ENCODE peak calls at places on chromosomes 4 and X, in five cellular contexts. X is GM12878, V is AG04449, H is bronchial epithelial cell, R is activated B cell treated with CpG ODN at 0.5 μM for 24 hours. N is an unnamed sample.

GRCh38 chr4:91243132-91243531 is 1060.6 kb upstream of the GRID2 start:
- DNase-seq in X (no peak), V (no peak), H (peak), R (no peak), N (no peak)

GRCh38 chrX:41377624-41378023 is 43.7 kb downstream of the DDX3X start:
- DNase-seq in X (no peak), V (no peak), H (no peak), R (no peak), N (no peak)

GRCh38 chrX:386239-386767 is 404 bp downstream of the PPP2R3B start:
- DNase-seq in X (no peak), V (no peak), H (no peak), R (no peak), N (no peak)

GRCh38 chrX:28347526-28347925 is 239.7 kb upstream of the IL1RAPL1 start:
- DNase-seq in X (no peak), V (no peak), H (no peak), R (no peak), N (no peak)

GRCh38 chr4:54726907-54727306 is 69.2 kb downstream of the KIT start:
- DNase-seq in X (no peak), V (no peak), H (no peak), R (no peak), N (no peak)

GRCh38 chrX:10085223-10085622 is 71.6 kb upstream of the CLCN4 start:
- DNase-seq in X (peak), V (no peak), H (peak), R (no peak), N (no peak)

GRCh38 chr4:182212211-182212761 is 30.9 kb upstream of the TENM3 start:
- DNase-seq in X (no peak), V (no peak), H (no peak), R (no peak), N (no peak)

GRCh38 chr4:66482186-66482585 is 811.9 kb upstream of the EPHA5 start:
- DNase-seq in X (no peak), V (no peak), H (peak), R (no peak), N (no peak)

GRCh38 chr4:69321153-69321729 is 41.0 kb downstream of the UGT2B28 start:
- DNase-seq in X (no peak), V (no peak), H (peak), R (no peak), N (no peak)

GRCh38 chr4:89158884-89159503 is 47.7 kb downstream of the TIGD2 start:
- DNase-seq in X (no peak), V (no peak), H (peak), R (no peak), N (no peak)

GRCh38 chr4:3791910-3792542 is 25.8 kb downstream of the ADRA2C start:
- DNase-seq in X (no peak), V (no peak), H (peak), R (no peak), N (no peak)

GRCh38 chr4:30720656-30721352 is 635 bp downstream of the PCDH7 start:
- DNase-seq in X (no peak), V (no peak), H (no peak), R (no peak), N (no peak)

GRCh38 chrX:153407736-153408135 is 3.5 kb upstream of the ZFP92 start:
- DNase-seq in X (no peak), V (no peak), H (no peak), R (no peak), N (no peak)

GRCh38 chr4:170589597-170590191 is 499.9 kb upstream of the AADAT start:
- DNase-seq in X (peak), V (no peak), H (peak), R (no peak), N (no peak)
- TF ChIP-seq CTCF in X (peak), V (peak), H (peak), R (no peak), N (no peak)

GRCh38 chr4:113411496-113411938 is 350.0 kb downstream of the CAMK2D start:
- DNase-seq in X (no peak), V (peak), H (peak), R (no peak), N (peak)
- TF ChIP-seq CTCF in X (no peak), V (no peak), H (no peak), R (no peak), N (peak)

DNA sequence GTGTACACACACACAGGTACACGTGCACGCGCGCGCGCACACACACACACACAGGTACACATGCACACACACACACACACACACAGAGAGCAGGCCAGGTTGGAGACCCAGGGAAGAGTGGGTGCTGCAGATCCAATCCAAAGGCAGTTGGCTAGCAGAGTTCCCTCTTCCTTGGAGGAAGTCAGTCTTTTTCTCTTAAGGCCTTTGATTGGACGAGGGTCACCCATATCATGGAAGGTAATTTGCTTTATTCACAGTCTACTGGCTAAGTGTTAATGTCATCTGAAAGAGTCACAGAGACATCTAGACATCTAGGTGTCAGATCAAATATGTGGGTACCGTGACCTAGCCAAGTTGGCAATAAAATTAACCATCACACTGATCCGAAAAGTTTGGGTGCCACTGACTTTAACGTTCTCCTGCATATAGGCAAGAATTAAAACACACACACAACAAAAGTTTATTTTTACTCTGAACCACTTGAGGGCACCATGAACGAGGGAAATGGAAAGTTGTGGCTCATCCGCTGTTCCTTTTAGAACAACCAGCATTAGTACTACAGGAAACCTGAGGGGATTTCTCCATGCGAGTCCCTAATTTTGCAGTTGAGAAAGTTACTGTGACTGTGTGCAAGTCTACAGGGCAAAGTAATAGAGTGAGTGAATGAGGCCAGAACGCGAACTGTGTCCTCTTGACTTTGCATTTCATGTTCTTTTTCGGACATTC is 66.0 kb upstream of the STOX2 start:
- DNase-seq in X (no peak), V (no peak), H (peak), R (no peak), N (no peak)
- TF ChIP-seq CTCF in X (no peak), V (no peak), H (peak), R (no peak), N (no peak)

GRCh38 chr4:154119317-154119716 is 330.4 kb upstream of the SFRP2 start:
- DNase-seq in X (no peak), V (no peak), H (no peak), R (no peak), N (no peak)
- TF ChIP-seq CTCF in X (no peak), V (no peak), H (no peak), R (no peak), N (no peak)

GRCh38 chr4:150256841-150257273 is 178.6 kb downstream of the DCLK2 start:
- DNase-seq in X (no peak), V (no peak), H (peak), R (no peak), N (no peak)
- TF ChIP-seq CTCF in X (no peak), V (no peak), H (no peak), R (no peak), N (no peak)

GRCh38 chr4:163335384-163335783 is 3.0 kb upstream of the NPY1R start:
- DNase-seq in X (no peak), V (no peak), H (no peak), R (no peak), N (no peak)

GRCh38 chr4:163330828-163331628 is 1.4 kb downstream of the NPY1R start:
- DNase-seq in X (no peak), V (no peak), H (peak), R (no peak), N (no peak)

GRCh38 chr4:163331629-163332360 is 601 bp downstream of the NPY1R start:
- DNase-seq in X (no peak), V (no peak), H (no peak), R (no peak), N (no peak)

GRCh38 chr4:163332526-163333405 is at the start of gene NPY1R:
- DNase-seq in X (peak), V (peak), H (peak), R (no peak), N (peak)
- TF ChIP-seq CTCF in X (peak), V (peak), H (peak), R (no peak), N (peak)

DNA sequence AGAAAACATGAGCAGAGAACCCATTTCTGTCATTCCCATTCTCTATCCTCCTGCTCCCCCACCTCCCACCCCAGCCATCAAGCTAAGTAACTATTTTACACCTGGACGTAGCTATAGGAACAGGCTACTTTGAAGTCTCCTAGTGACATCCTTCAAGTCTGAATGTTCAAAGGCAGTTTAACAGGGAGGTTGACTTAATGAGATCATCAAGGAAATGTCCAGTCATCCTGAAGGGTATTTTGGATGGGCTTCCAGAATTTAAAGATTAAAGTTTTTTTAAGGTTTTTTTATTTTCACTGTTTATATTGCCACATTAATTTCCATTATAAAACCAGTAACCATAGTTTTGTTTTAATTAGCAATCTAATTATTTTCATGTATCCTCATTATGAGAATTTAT is 41.1 kb downstream of the HPF1 start:
- DNase-seq in X (no peak), V (no peak), H (no peak), R (no peak), N (no peak)
- TF ChIP-seq CTCF in X (no peak), V (no peak), H (no peak), R (no peak), N (no peak)

DNA sequence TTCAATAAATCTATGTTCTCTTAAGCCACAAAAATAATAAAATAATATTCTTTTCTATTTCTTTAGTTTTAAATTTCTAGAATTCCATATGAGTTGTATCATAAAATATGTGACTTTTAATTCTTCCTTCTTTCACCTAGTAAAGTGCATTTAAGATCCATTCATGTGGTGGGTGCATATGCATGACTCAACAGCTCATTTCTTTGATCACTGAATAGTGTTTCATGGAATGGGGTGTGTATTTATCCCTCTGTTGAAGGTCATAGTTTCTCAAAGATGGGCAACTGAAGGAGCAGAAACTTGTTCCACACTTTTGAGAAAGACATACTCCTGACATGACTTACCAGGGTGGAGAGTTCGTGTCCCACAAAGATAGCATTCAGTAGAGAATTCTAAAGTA is 1230.3 kb upstream of the AGA start:
- DNase-seq in X (no peak), V (no peak), H (no peak), R (no peak), N (no peak)
- TF ChIP-seq CTCF in X (no peak), V (no peak), H (no peak), R (no peak), N (no peak)

DNA sequence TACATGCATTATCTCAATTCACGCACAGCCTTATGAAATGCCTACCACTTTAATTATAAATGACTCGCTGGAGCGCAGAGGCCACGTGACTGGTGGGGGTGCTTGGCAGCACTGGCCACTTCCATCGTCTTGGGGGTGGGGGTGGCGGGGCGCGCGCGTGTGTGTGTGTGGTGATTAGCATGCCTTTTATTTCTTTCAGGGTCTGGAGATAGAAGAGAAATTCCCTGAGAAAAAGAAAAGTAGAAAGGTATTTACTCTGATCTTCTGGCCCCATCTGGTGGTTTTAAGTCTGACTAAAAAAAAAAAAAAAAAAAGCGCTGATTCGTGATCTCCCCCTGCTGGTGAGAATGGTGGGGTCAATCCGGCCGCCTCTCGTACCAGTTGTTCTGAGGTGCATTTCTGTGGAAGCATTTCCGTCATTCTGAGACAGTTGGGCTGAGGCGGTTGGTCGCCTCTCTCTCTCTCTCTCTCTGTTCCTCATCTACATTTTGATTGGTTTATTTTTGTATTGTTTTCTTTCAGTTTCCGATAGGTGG is at the start of gene CCNB3:
- DNase-seq in X (peak), V (no peak), H (peak), R (peak), N (peak)
- TF ChIP-seq CTCF in X (peak), V (peak), H (peak), R (no peak), N (peak)

N was measured in AG09319.